ENCODE peak calls at places on chromosomes 13 and 19, in seven cellular contexts. One of them, this sample, is unnamed.

GRCh38 chr19:1651061-1651547 is 1.3 kb downstream of the TCF3 start:
- DNase-seq in tibial nerve: no peak
- DNase-seq in breast epithelium: no peak
- DNase-seq in heart left ventricle: no peak
- DNase-seq in adrenal gland: no peak
- DNase-seq in endothelial cell of umbilical vein: peak; percentile 42
- DNase-seq in IMR-90: peak; percentile 16
- DNase-seq in this sample: no peak

GRCh38 chr19:38842439-38843174 is 7.2 kb downstream of the HNRNPL start:
- DNase-seq in heart left ventricle: no peak
- DNase-seq in tibial nerve: no peak
- DNase-seq in adrenal gland: no peak
- DNase-seq in IMR-90: no peak
- DNase-seq in endothelial cell of umbilical vein: no peak
- DNase-seq in breast epithelium: no peak
- DNase-seq in this sample: no peak

GRCh38 chr13:96034662-96035061 is 18.5 kb downstream of the UGGT2 start:
- DNase-seq in heart left ventricle: no peak
- DNase-seq in IMR-90: no peak
- DNase-seq in endothelial cell of umbilical vein: no peak
- DNase-seq in adrenal gland: no peak
- DNase-seq in tibial nerve: no peak
- DNase-seq in breast epithelium: no peak
- DNase-seq in this sample: no peak

GRCh38 chr13:104320446-104320845 is 1254.2 kb upstream of the SLC10A2 start:
- DNase-seq in heart left ventricle: no peak
- DNase-seq in IMR-90: peak; percentile 4
- DNase-seq in endothelial cell of umbilical vein: no peak
- DNase-seq in adrenal gland: no peak
- DNase-seq in tibial nerve: no peak
- DNase-seq in breast epithelium: no peak
- DNase-seq in this sample: no peak

GRCh38 chr13:66216723-66217122 is 1013.4 kb downstream of the PCDH9 start:
- DNase-seq in heart left ventricle: no peak
- DNase-seq in adrenal gland: no peak
- DNase-seq in endothelial cell of umbilical vein: no peak
- DNase-seq in tibial nerve: no peak
- DNase-seq in breast epithelium: no peak
- DNase-seq in IMR-90: no peak
- DNase-seq in this sample: no peak

GRCh38 chr13:30142502-30143211 is 164.7 kb downstream of the KATNAL1 start:
- DNase-seq in endothelial cell of umbilical vein: peak; percentile 80
- DNase-seq in IMR-90: peak; percentile 99
- DNase-seq in heart left ventricle: no peak
- DNase-seq in tibial nerve: no peak
- DNase-seq in breast epithelium: peak; percentile 65
- DNase-seq in adrenal gland: peak; percentile 50
- DNase-seq in this sample: no peak

GRCh38 chr19:5479958-5480357 is 24.7 kb downstream of the ZNRF4 start:
- DNase-seq in adrenal gland: no peak
- DNase-seq in IMR-90: no peak
- DNase-seq in heart left ventricle: no peak
- DNase-seq in endothelial cell of umbilical vein: no peak
- DNase-seq in tibial nerve: no peak
- DNase-seq in breast epithelium: no peak
- DNase-seq in this sample: no peak

GRCh38 chr13:29587645-29588044 is 7.8 kb downstream of the SLC7A1 start:
- DNase-seq in breast epithelium: no peak
- DNase-seq in tibial nerve: no peak
- DNase-seq in IMR-90: peak; percentile 24
- DNase-seq in endothelial cell of umbilical vein: no peak
- DNase-seq in heart left ventricle: no peak
- DNase-seq in adrenal gland: no peak
- DNase-seq in this sample: no peak

GRCh38 chr13:67071918-67072598 is 158.1 kb downstream of the PCDH9 start:
- DNase-seq in breast epithelium: no peak
- DNase-seq in heart left ventricle: no peak
- DNase-seq in IMR-90: no peak
- DNase-seq in tibial nerve: no peak
- DNase-seq in endothelial cell of umbilical vein: no peak
- DNase-seq in adrenal gland: no peak
- DNase-seq in this sample: no peak

GRCh38 chr19:3210347-3211017 is 14.0 kb upstream of the CELF5 start:
- DNase-seq in heart left ventricle: no peak
- DNase-seq in endothelial cell of umbilical vein: peak; percentile 40
- DNase-seq in IMR-90: no peak
- DNase-seq in breast epithelium: no peak
- DNase-seq in tibial nerve: no peak
- DNase-seq in adrenal gland: peak; percentile 43
- DNase-seq in this sample: no peak

GRCh38 chr19:41218615-41219507 is at the start of gene AXL:
- DNase-seq in IMR-90: peak; percentile 86
- DNase-seq in breast epithelium: peak; percentile 67
- DNase-seq in endothelial cell of umbilical vein: peak; percentile 73
- DNase-seq in adrenal gland: peak; percentile 92
- DNase-seq in tibial nerve: peak; percentile 82
- DNase-seq in heart left ventricle: peak; percentile 75
- DNase-seq in this sample: no peak

GRCh38 chr13:112160558-112160957 is 93.6 kb downstream of the SOX1 start:
- DNase-seq in adrenal gland: no peak
- DNase-seq in heart left ventricle: no peak
- DNase-seq in breast epithelium: peak; percentile 9
- DNase-seq in tibial nerve: no peak
- DNase-seq in IMR-90: no peak
- DNase-seq in endothelial cell of umbilical vein: no peak
- DNase-seq in this sample: no peak

GRCh38 chr19:13024958-13025653 is 29.8 kb downstream of the NFIX start:
- DNase-seq in tibial nerve: no peak
- DNase-seq in breast epithelium: no peak
- DNase-seq in IMR-90: no peak
- DNase-seq in endothelial cell of umbilical vein: peak; percentile 12
- DNase-seq in heart left ventricle: no peak
- DNase-seq in adrenal gland: no peak
- DNase-seq in this sample: no peak

GRCh38 chr13:108656742-108657141 is 27.3 kb downstream of the MYO16 start:
- DNase-seq in heart left ventricle: no peak
- DNase-seq in breast epithelium: no peak
- DNase-seq in IMR-90: no peak
- DNase-seq in adrenal gland: no peak
- DNase-seq in tibial nerve: no peak
- DNase-seq in endothelial cell of umbilical vein: no peak
- DNase-seq in this sample: no peak

GRCh38 chr13:29761815-29762214 is 88.6 kb downstream of the UBL3 start:
- DNase-seq in endothelial cell of umbilical vein: no peak
- DNase-seq in heart left ventricle: no peak
- DNase-seq in adrenal gland: no peak
- DNase-seq in tibial nerve: no peak
- DNase-seq in IMR-90: no peak
- DNase-seq in breast epithelium: no peak
- DNase-seq in this sample: no peak

GRCh38 chr19:42529248-42529764 is 1.0 kb upstream of the CEACAM1 start:
- DNase-seq in endothelial cell of umbilical vein: peak; percentile 57
- DNase-seq in heart left ventricle: peak; percentile 30
- DNase-seq in IMR-90: peak; percentile 19
- DNase-seq in tibial nerve: peak; percentile 35
- DNase-seq in breast epithelium: peak; percentile 63
- DNase-seq in adrenal gland: peak; percentile 56
- DNase-seq in this sample: no peak

GRCh38 chr19:33171916-33172359 is 22.2 kb upstream of the LRP3 start:
- DNase-seq in breast epithelium: no peak
- DNase-seq in heart left ventricle: no peak
- DNase-seq in tibial nerve: no peak
- DNase-seq in adrenal gland: no peak
- DNase-seq in endothelial cell of umbilical vein: no peak
- DNase-seq in IMR-90: peak; percentile 74
- DNase-seq in this sample: no peak

GRCh38 chr13:113777311-113778260 is 18.6 kb downstream of the TMEM255B start:
- DNase-seq in tibial nerve: no peak
- DNase-seq in breast epithelium: no peak
- DNase-seq in IMR-90: peak; percentile 17
- DNase-seq in endothelial cell of umbilical vein: no peak
- DNase-seq in adrenal gland: no peak
- DNase-seq in heart left ventricle: no peak
- DNase-seq in this sample: no peak

GRCh38 chr19:44891016-44891882 is at the start of gene TOMM40:
- DNase-seq in endothelial cell of umbilical vein: no peak
- DNase-seq in breast epithelium: no peak
- DNase-seq in heart left ventricle: peak; percentile 100
- DNase-seq in adrenal gland: peak; percentile 100
- DNase-seq in IMR-90: peak; percentile 100
- DNase-seq in tibial nerve: peak; percentile 100
- DNase-seq in this sample: peak; percentile 100

GRCh38 chr13:31122544-31123260 is 39.0 kb downstream of the HSPH1 start:
- DNase-seq in adrenal gland: no peak
- DNase-seq in IMR-90: no peak
- DNase-seq in breast epithelium: no peak
- DNase-seq in tibial nerve: no peak
- DNase-seq in endothelial cell of umbilical vein: no peak
- DNase-seq in heart left ventricle: no peak
- DNase-seq in this sample: no peak

GRCh38 chr19:46821512-46822359 is 28.9 kb downstream of the AP2S1 start:
- DNase-seq in tibial nerve: no peak
- DNase-seq in heart left ventricle: no peak
- DNase-seq in breast epithelium: no peak
- DNase-seq in endothelial cell of umbilical vein: no peak
- DNase-seq in adrenal gland: no peak
- DNase-seq in IMR-90: no peak
- DNase-seq in this sample: no peak

GRCh38 chr19:46990998-46991676 is 28.5 kb upstream of the NPAS1 start:
- DNase-seq in tibial nerve: peak; percentile 78
- DNase-seq in adrenal gland: peak; percentile 85
- DNase-seq in breast epithelium: peak; percentile 75
- DNase-seq in IMR-90: peak; percentile 81
- DNase-seq in heart left ventricle: peak; percentile 88
- DNase-seq in endothelial cell of umbilical vein: peak; percentile 83
- DNase-seq in this sample: no peak

GRCh38 chr13:62119739-62120700 is 704.4 kb upstream of the PCDH20 start:
- DNase-seq in tibial nerve: no peak
- DNase-seq in adrenal gland: no peak
- DNase-seq in heart left ventricle: no peak
- DNase-seq in IMR-90: peak; percentile 17
- DNase-seq in endothelial cell of umbilical vein: peak; percentile 7
- DNase-seq in breast epithelium: no peak
- DNase-seq in this sample: no peak

GRCh38 chr13:101019126-101019525 is 344.5 kb upstream of the TMTC4 start:
- DNase-seq in breast epithelium: no peak
- DNase-seq in heart left ventricle: no peak
- DNase-seq in adrenal gland: no peak
- DNase-seq in endothelial cell of umbilical vein: no peak
- DNase-seq in IMR-90: no peak
- DNase-seq in tibial nerve: no peak
- DNase-seq in this sample: no peak

GRCh38 chr19:10293637-10294367 is 4.0 kb downstream of the ICAM5 start:
- DNase-seq in IMR-90: no peak
- DNase-seq in heart left ventricle: no peak
- DNase-seq in tibial nerve: no peak
- DNase-seq in adrenal gland: no peak
- DNase-seq in endothelial cell of umbilical vein: no peak
- DNase-seq in breast epithelium: no peak
- DNase-seq in this sample: no peak

GRCh38 chr19:37867831-37868230 is 38.6 kb downstream of the WDR87 start:
- DNase-seq in heart left ventricle: no peak
- DNase-seq in breast epithelium: no peak
- DNase-seq in tibial nerve: no peak
- DNase-seq in adrenal gland: no peak
- DNase-seq in IMR-90: peak; percentile 82
- DNase-seq in endothelial cell of umbilical vein: no peak
- DNase-seq in this sample: no peak

GRCh38 chr13:28347456-28348371 is 147.2 kb downstream of the FLT1 start:
- DNase-seq in heart left ventricle: no peak
- DNase-seq in breast epithelium: no peak
- DNase-seq in IMR-90: no peak
- DNase-seq in adrenal gland: no peak
- DNase-seq in tibial nerve: no peak
- DNase-seq in endothelial cell of umbilical vein: no peak
- DNase-seq in this sample: no peak

GRCh38 chr13:110404321-110404720 is 97.2 kb downstream of the COL4A2 start:
- DNase-seq in heart left ventricle: no peak
- DNase-seq in tibial nerve: no peak
- DNase-seq in breast epithelium: no peak
- DNase-seq in adrenal gland: no peak
- DNase-seq in IMR-90: no peak
- DNase-seq in endothelial cell of umbilical vein: no peak
- DNase-seq in this sample: no peak
- H3K27ac ChIP-seq in heart left ventricle: no peak overlapping the region
- H3K27ac ChIP-seq in tibial nerve: peak overlapping the region; percentile 60
- H3K27ac ChIP-seq in breast epithelium: no peak overlapping the region
- H3K27ac ChIP-seq in adrenal gland: no peak overlapping the region
- H3K27ac ChIP-seq in IMR-90: peak overlapping the region; percentile 75
- H3K27ac ChIP-seq in endothelial cell of umbilical vein: no peak overlapping the region
- H3K27ac ChIP-seq in this sample: no peak overlapping the region

DNA sequence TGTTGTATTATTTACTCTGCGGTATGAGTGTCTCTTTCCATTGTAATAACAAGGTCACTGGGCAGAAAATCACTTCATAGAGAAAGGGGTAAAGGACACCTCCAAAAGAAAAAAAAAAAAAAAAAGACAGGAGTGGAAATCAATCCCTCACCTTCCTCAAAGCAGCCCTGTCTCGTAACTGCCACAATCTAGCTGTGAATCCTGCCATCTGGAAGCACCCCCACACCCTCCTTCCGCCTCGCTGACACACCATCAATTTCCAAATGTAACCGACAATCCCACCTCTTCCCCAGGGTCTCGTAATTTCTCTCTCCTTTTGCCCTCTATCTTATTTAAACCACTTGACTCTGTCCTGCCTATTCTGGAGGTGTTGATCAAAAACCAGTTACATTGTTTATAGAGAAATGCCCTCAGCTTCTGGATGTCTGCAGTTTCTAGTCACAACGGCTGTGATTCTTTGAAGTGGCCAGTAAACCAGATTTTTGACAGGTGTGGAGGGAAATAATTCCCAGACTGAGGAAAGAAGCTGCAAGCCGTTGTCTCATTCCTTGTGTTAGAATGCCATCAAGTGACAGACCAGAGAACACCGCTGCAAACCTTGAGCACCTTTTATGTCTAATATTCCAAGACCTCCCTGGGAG is 9.1 kb upstream of the POP4 start:
- DNase-seq in tibial nerve: no peak
- DNase-seq in breast epithelium: no peak
- DNase-seq in heart left ventricle: no peak
- DNase-seq in adrenal gland: no peak
- DNase-seq in endothelial cell of umbilical vein: no peak
- DNase-seq in IMR-90: peak; percentile 40
- DNase-seq in this sample: no peak
- TF ChIP-seq CTCF in tibial nerve: no peak
- TF ChIP-seq CTCF in breast epithelium: no peak
- TF ChIP-seq CTCF in heart left ventricle: peak; percentile 13
- TF ChIP-seq CTCF in adrenal gland: no peak
- TF ChIP-seq CTCF in endothelial cell of umbilical vein: no peak
- TF ChIP-seq CTCF in IMR-90: peak; percentile 47
- TF ChIP-seq CTCF in this sample: no peak

GRCh38 chr19:58408152-58409009 is at the start of gene ZNF584:
- DNase-seq in breast epithelium: peak; percentile 91
- DNase-seq in heart left ventricle: peak; percentile 96
- DNase-seq in adrenal gland: peak; percentile 96
- DNase-seq in IMR-90: peak; percentile 93
- DNase-seq in tibial nerve: peak; percentile 88
- DNase-seq in endothelial cell of umbilical vein: peak; percentile 94
- DNase-seq in this sample: peak; percentile 67
- TF ChIP-seq POLR2A in breast epithelium: peak; percentile 77
- TF ChIP-seq POLR2A in heart left ventricle: peak; percentile 61
- TF ChIP-seq POLR2A in adrenal gland: peak; percentile 84
- TF ChIP-seq POLR2A in IMR-90: peak; percentile 89
- TF ChIP-seq POLR2A in tibial nerve: peak; percentile 89
- TF ChIP-seq POLR2A in endothelial cell of umbilical vein: peak; percentile 97
- TF ChIP-seq POLR2A in this sample: peak; percentile 63

GRCh38 chr19:50392759-50393158 is 8.6 kb downstream of the POLD1 start:
- DNase-seq in endothelial cell of umbilical vein: no peak
- DNase-seq in breast epithelium: no peak
- DNase-seq in adrenal gland: no peak
- DNase-seq in tibial nerve: no peak
- DNase-seq in heart left ventricle: no peak
- DNase-seq in IMR-90: no peak
- DNase-seq in this sample: no peak
- H3K27ac ChIP-seq in endothelial cell of umbilical vein: no peak overlapping the region
- H3K27ac ChIP-seq in breast epithelium: no peak overlapping the region
- H3K27ac ChIP-seq in adrenal gland: no peak overlapping the region
- H3K27ac ChIP-seq in tibial nerve: no peak overlapping the region
- H3K27ac ChIP-seq in heart left ventricle: no peak overlapping the region
- H3K27ac ChIP-seq in IMR-90: no peak overlapping the region
- H3K27ac ChIP-seq in this sample: no peak overlapping the region

This sample was measured in esophagus squamous epithelium.